ENCODE peak calls at places on chromosomes 16 and 17, in six cellular contexts. One of them, this sample, is unnamed.

GRCh38 chr17:67047382-67047781 is 3.0 kb downstream of the CACNG1 start:
- DNase-seq in gastrocnemius medialis: no peak
- DNase-seq in HFFc6: no peak
- DNase-seq in NCI-H1092 treated with DMSO at 0.1 percent for 48 hours: no peak
- DNase-seq in GM13976: no peak
- DNase-seq in stimulated activated CD8-positive, alpha-beta memory T cell treated with anti-CD3 and anti-CD28 coated beads, Interleukin-4, amount 100 ng/mL, for 48 hours: no peak
- DNase-seq in this sample: no peak

GRCh38 chr16:67551091-67551490 is 11.2 kb upstream of the CTCF start:
- DNase-seq in stimulated activated CD8-positive, alpha-beta memory T cell treated with anti-CD3 and anti-CD28 coated beads, Interleukin-4, amount 100 ng/mL, for 48 hours: no peak
- DNase-seq in HFFc6: no peak
- DNase-seq in NCI-H1092 treated with DMSO at 0.1 percent for 48 hours: no peak
- DNase-seq in GM13976: no peak
- DNase-seq in gastrocnemius medialis: no peak
- DNase-seq in this sample: no peak

GRCh38 chr16:52861614-52862022 is 191.1 kb downstream of the CHD9NB start:
- DNase-seq in HFFc6: no peak
- DNase-seq in stimulated activated CD8-positive, alpha-beta memory T cell treated with anti-CD3 and anti-CD28 coated beads, Interleukin-4, amount 100 ng/mL, for 48 hours: no peak
- DNase-seq in NCI-H1092 treated with DMSO at 0.1 percent for 48 hours: peak
- DNase-seq in GM13976: no peak
- DNase-seq in gastrocnemius medialis: no peak
- DNase-seq in this sample: no peak

GRCh38 chr16:351804-352520 is 561 bp downstream of the AXIN1 start:
- DNase-seq in HFFc6: no peak
- DNase-seq in NCI-H1092 treated with DMSO at 0.1 percent for 48 hours: no peak
- DNase-seq in stimulated activated CD8-positive, alpha-beta memory T cell treated with anti-CD3 and anti-CD28 coated beads, Interleukin-4, amount 100 ng/mL, for 48 hours: no peak
- DNase-seq in gastrocnemius medialis: no peak
- DNase-seq in GM13976: no peak
- DNase-seq in this sample: peak

GRCh38 chr17:4090898-4091297 is 51.9 kb downstream of the ZZEF1 start:
- DNase-seq in stimulated activated CD8-positive, alpha-beta memory T cell treated with anti-CD3 and anti-CD28 coated beads, Interleukin-4, amount 100 ng/mL, for 48 hours: no peak
- DNase-seq in NCI-H1092 treated with DMSO at 0.1 percent for 48 hours: no peak
- DNase-seq in GM13976: no peak
- DNase-seq in gastrocnemius medialis: peak
- DNase-seq in HFFc6: peak
- DNase-seq in this sample: no peak

GRCh38 chr16:89599451-89599858 is 14.0 kb upstream of the DPEP1 start:
- DNase-seq in NCI-H1092 treated with DMSO at 0.1 percent for 48 hours: no peak
- DNase-seq in GM13976: peak
- DNase-seq in stimulated activated CD8-positive, alpha-beta memory T cell treated with anti-CD3 and anti-CD28 coated beads, Interleukin-4, amount 100 ng/mL, for 48 hours: peak
- DNase-seq in gastrocnemius medialis: no peak
- DNase-seq in HFFc6: no peak
- DNase-seq in this sample: peak

GRCh38 chr17:55480907-55481306 is 30.3 kb downstream of the SMIM36 start:
- DNase-seq in GM13976: no peak
- DNase-seq in gastrocnemius medialis: no peak
- DNase-seq in NCI-H1092 treated with DMSO at 0.1 percent for 48 hours: no peak
- DNase-seq in stimulated activated CD8-positive, alpha-beta memory T cell treated with anti-CD3 and anti-CD28 coated beads, Interleukin-4, amount 100 ng/mL, for 48 hours: no peak
- DNase-seq in HFFc6: no peak
- DNase-seq in this sample: no peak

GRCh38 chr17:60102632-60103047 is 23.9 kb upstream of the HEATR6 start:
- DNase-seq in HFFc6: peak
- DNase-seq in stimulated activated CD8-positive, alpha-beta memory T cell treated with anti-CD3 and anti-CD28 coated beads, Interleukin-4, amount 100 ng/mL, for 48 hours: peak
- DNase-seq in NCI-H1092 treated with DMSO at 0.1 percent for 48 hours: no peak
- DNase-seq in gastrocnemius medialis: no peak
- DNase-seq in GM13976: no peak
- DNase-seq in this sample: peak

GRCh38 chr17:69761767-69762321 is 313.2 kb upstream of the KCNJ16 start:
- DNase-seq in stimulated activated CD8-positive, alpha-beta memory T cell treated with anti-CD3 and anti-CD28 coated beads, Interleukin-4, amount 100 ng/mL, for 48 hours: no peak
- DNase-seq in NCI-H1092 treated with DMSO at 0.1 percent for 48 hours: no peak
- DNase-seq in HFFc6: peak
- DNase-seq in gastrocnemius medialis: no peak
- DNase-seq in GM13976: no peak
- DNase-seq in this sample: no peak

GRCh38 chr16:75105306-75106061 is 11.1 kb downstream of the LDHD start:
- DNase-seq in GM13976: peak
- DNase-seq in stimulated activated CD8-positive, alpha-beta memory T cell treated with anti-CD3 and anti-CD28 coated beads, Interleukin-4, amount 100 ng/mL, for 48 hours: no peak
- DNase-seq in gastrocnemius medialis: peak
- DNase-seq in NCI-H1092 treated with DMSO at 0.1 percent for 48 hours: no peak
- DNase-seq in HFFc6: no peak
- DNase-seq in this sample: no peak

GRCh38 chr17:28737316-28737715 is 6.5 kb upstream of the TRAF4 start:
- DNase-seq in NCI-H1092 treated with DMSO at 0.1 percent for 48 hours: no peak
- DNase-seq in GM13976: no peak
- DNase-seq in gastrocnemius medialis: no peak
- DNase-seq in HFFc6: no peak
- DNase-seq in stimulated activated CD8-positive, alpha-beta memory T cell treated with anti-CD3 and anti-CD28 coated beads, Interleukin-4, amount 100 ng/mL, for 48 hours: no peak
- DNase-seq in this sample: no peak

GRCh38 chr16:1342526-1343427 is 8.9 kb downstream of the TSR3 start:
- DNase-seq in HFFc6: peak
- DNase-seq in NCI-H1092 treated with DMSO at 0.1 percent for 48 hours: peak
- DNase-seq in stimulated activated CD8-positive, alpha-beta memory T cell treated with anti-CD3 and anti-CD28 coated beads, Interleukin-4, amount 100 ng/mL, for 48 hours: peak
- DNase-seq in GM13976: peak
- DNase-seq in gastrocnemius medialis: peak
- DNase-seq in this sample: peak

GRCh38 chr17:72906306-72906705 is 186.2 kb downstream of the SLC39A11 start:
- DNase-seq in gastrocnemius medialis: no peak
- DNase-seq in GM13976: no peak
- DNase-seq in HFFc6: no peak
- DNase-seq in NCI-H1092 treated with DMSO at 0.1 percent for 48 hours: no peak
- DNase-seq in stimulated activated CD8-positive, alpha-beta memory T cell treated with anti-CD3 and anti-CD28 coated beads, Interleukin-4, amount 100 ng/mL, for 48 hours: no peak
- DNase-seq in this sample: no peak

GRCh38 chr17:59706900-59707181 is 389 bp downstream of the PTRH2 start:
- DNase-seq in HFFc6: no peak
- DNase-seq in stimulated activated CD8-positive, alpha-beta memory T cell treated with anti-CD3 and anti-CD28 coated beads, Interleukin-4, amount 100 ng/mL, for 48 hours: peak
- DNase-seq in NCI-H1092 treated with DMSO at 0.1 percent for 48 hours: no peak
- DNase-seq in GM13976: no peak
- DNase-seq in gastrocnemius medialis: no peak
- DNase-seq in this sample: peak

GRCh38 chr17:43599046-43599395 is 52.9 kb upstream of the ETV4 start:
- DNase-seq in HFFc6: no peak
- DNase-seq in gastrocnemius medialis: no peak
- DNase-seq in GM13976: no peak
- DNase-seq in stimulated activated CD8-positive, alpha-beta memory T cell treated with anti-CD3 and anti-CD28 coated beads, Interleukin-4, amount 100 ng/mL, for 48 hours: no peak
- DNase-seq in NCI-H1092 treated with DMSO at 0.1 percent for 48 hours: no peak
- DNase-seq in this sample: no peak

GRCh38 chr16:75628351-75628750 is 5.3 kb upstream of the ADAT1 start:
- DNase-seq in HFFc6: no peak
- DNase-seq in gastrocnemius medialis: no peak
- DNase-seq in NCI-H1092 treated with DMSO at 0.1 percent for 48 hours: no peak
- DNase-seq in stimulated activated CD8-positive, alpha-beta memory T cell treated with anti-CD3 and anti-CD28 coated beads, Interleukin-4, amount 100 ng/mL, for 48 hours: no peak
- DNase-seq in GM13976: no peak
- DNase-seq in this sample: no peak

GRCh38 chr17:16491703-16492612 is at the start of gene LRRC75A:
- DNase-seq in NCI-H1092 treated with DMSO at 0.1 percent for 48 hours: peak
- DNase-seq in stimulated activated CD8-positive, alpha-beta memory T cell treated with anti-CD3 and anti-CD28 coated beads, Interleukin-4, amount 100 ng/mL, for 48 hours: peak
- DNase-seq in GM13976: peak
- DNase-seq in HFFc6: no peak
- DNase-seq in gastrocnemius medialis: no peak
- DNase-seq in this sample: peak

GRCh38 chr16:5428932-5429331 is 331.3 kb upstream of the EEF2KMT start:
- DNase-seq in NCI-H1092 treated with DMSO at 0.1 percent for 48 hours: no peak
- DNase-seq in GM13976: no peak
- DNase-seq in gastrocnemius medialis: no peak
- DNase-seq in stimulated activated CD8-positive, alpha-beta memory T cell treated with anti-CD3 and anti-CD28 coated beads, Interleukin-4, amount 100 ng/mL, for 48 hours: no peak
- DNase-seq in HFFc6: no peak
- DNase-seq in this sample: no peak

GRCh38 chr17:28748852-28749515 is 5.2 kb downstream of the TRAF4 start:
- DNase-seq in GM13976: no peak
- DNase-seq in stimulated activated CD8-positive, alpha-beta memory T cell treated with anti-CD3 and anti-CD28 coated beads, Interleukin-4, amount 100 ng/mL, for 48 hours: no peak
- DNase-seq in NCI-H1092 treated with DMSO at 0.1 percent for 48 hours: no peak
- DNase-seq in gastrocnemius medialis: no peak
- DNase-seq in HFFc6: no peak
- DNase-seq in this sample: peak

GRCh38 chr16:71387045-71387871 is 28.7 kb downstream of the CALB2 start:
- DNase-seq in GM13976: no peak
- DNase-seq in stimulated activated CD8-positive, alpha-beta memory T cell treated with anti-CD3 and anti-CD28 coated beads, Interleukin-4, amount 100 ng/mL, for 48 hours: no peak
- DNase-seq in HFFc6: no peak
- DNase-seq in gastrocnemius medialis: no peak
- DNase-seq in NCI-H1092 treated with DMSO at 0.1 percent for 48 hours: no peak
- DNase-seq in this sample: no peak

GRCh38 chr16:54051821-54052220 is 234.8 kb downstream of the IRX3 start:
- DNase-seq in stimulated activated CD8-positive, alpha-beta memory T cell treated with anti-CD3 and anti-CD28 coated beads, Interleukin-4, amount 100 ng/mL, for 48 hours: no peak
- DNase-seq in GM13976: no peak
- DNase-seq in NCI-H1092 treated with DMSO at 0.1 percent for 48 hours: no peak
- DNase-seq in HFFc6: no peak
- DNase-seq in gastrocnemius medialis: no peak
- DNase-seq in this sample: no peak